ENCODE peak calls at places on chromosomes 1 and 21, in five cellular contexts. D, V, I, H and G are unnamed samples.

GRCh38 chr1:36268981-36269380 is 37.2 kb upstream of the SH3D21 start:
- DNase-seq in D (no peak), V (no peak), I (no peak), H (no peak), G (no peak)

GRCh38 chr21:36491191-36491916 is 11.4 kb upstream of the CLDN14 start:
- DNase-seq in D (no peak), V (no peak), I (no peak), H (no peak), G (no peak)

GRCh38 chr1:101051688-101052638 is 26.4 kb upstream of the DPH5 start:
- DNase-seq in D (no peak), V (no peak), I (no peak), H (no peak), G (no peak)

GRCh38 chr1:59085101-59085500 is 211.8 kb upstream of the FGGY start:
- DNase-seq in D (no peak), V (no peak), I (no peak), H (no peak), G (no peak)

GRCh38 chr21:46082638-46083270 is 15.2 kb upstream of the COL6A2 start:
- DNase-seq in D (no peak), V (no peak), I (no peak), H (no peak), G (no peak)

GRCh38 chr1:45490121-45490622 is 791 bp downstream of the TESK2 start:
- DNase-seq in D (peak), V (no peak), I (no peak), H (no peak), G (no peak)

GRCh38 chr1:110783292-110783918 is 89.5 kb upstream of the CD53 start:
- DNase-seq in D (peak), V (peak), I (peak), H (no peak), G (peak)

GRCh38 chr1:47942238-47942629 is 55.0 kb downstream of the TRABD2B start:
- DNase-seq in D (peak), V (no peak), I (no peak), H (no peak), G (no peak)

GRCh38 chr1:87706198-87706597 is 377.5 kb downstream of the LMO4 start:
- DNase-seq in D (peak), V (no peak), I (no peak), H (no peak), G (no peak)

GRCh38 chr1:34268311-34269042 is 91.8 kb downstream of the C1orf94 start:
- DNase-seq in D (peak), V (no peak), I (no peak), H (no peak), G (no peak)

GRCh38 chr1:26280333-26281042 is 602 bp downstream of the SH3BGRL3 start:
- DNase-seq in D (peak), V (no peak), I (no peak), H (no peak), G (peak)

GRCh38 chr1:8040586-8040985 is 14.5 kb upstream of the ERRFI1 start:
- DNase-seq in D (peak), V (peak), I (no peak), H (no peak), G (no peak)

GRCh38 chr1:101238041-101238515 is 1.3 kb downstream of the S1PR1 start:
- DNase-seq in D (no peak), V (no peak), I (no peak), H (no peak), G (peak)

GRCh38 chr1:6686294-6686693 is 15.3 kb downstream of the DNAJC11 start:
- DNase-seq in D (no peak), V (no peak), I (no peak), H (no peak), G (no peak)

GRCh38 chr1:192958871-192959270 is 100.3 kb downstream of the UCHL5 start:
- DNase-seq in D (no peak), V (no peak), I (no peak), H (no peak), G (no peak)

GRCh38 chr1:158496379-158496778 is 24.4 kb downstream of the OR10R2 start:
- DNase-seq in D (peak), V (no peak), I (no peak), H (no peak), G (no peak)

GRCh38 chr1:30600706-30601105 is 122.7 kb downstream of the MATN1 start:
- DNase-seq in D (no peak), V (no peak), I (no peak), H (no peak), G (no peak)

GRCh38 chr1:154272999-154273563 is 652 bp downstream of the HAX1 start:
- DNase-seq in D (no peak), V (no peak), I (peak), H (no peak), G (peak)

GRCh38 chr1:5745776-5746610 is 246.2 kb downstream of the NPHP4 start:
- DNase-seq in D (peak), V (peak), I (peak), H (no peak), G (peak)

GRCh38 chr1:234272656-234273312 is 100.5 kb upstream of the COA6 start:
- DNase-seq in D (no peak), V (no peak), I (no peak), H (no peak), G (no peak)

GRCh38 chr1:218817747-218818146 is 355.9 kb upstream of the LYPLAL1 start:
- DNase-seq in D (no peak), V (no peak), I (peak), H (no peak), G (no peak)

GRCh38 chr1:223667484-223668182 is 2.1 kb upstream of the CAPN8 start:
- DNase-seq in D (peak), V (no peak), I (no peak), H (no peak), G (no peak)

GRCh38 chr1:160374701-160375443 is 8.0 kb downstream of the NHLH1 start:
- DNase-seq in D (no peak), V (no peak), I (peak), H (no peak), G (no peak)

GRCh38 chr21:24032709-24033232 is 1574.5 kb downstream of the MRPL39 start:
- DNase-seq in D (no peak), V (no peak), I (no peak), H (no peak), G (no peak)

GRCh38 chr21:45326834-45327457 is 39.3 kb upstream of the POFUT2 start:
- DNase-seq in D (no peak), V (no peak), I (peak), H (no peak), G (no peak)

GRCh38 chr1:43930949-43931275 is 2.7 kb upstream of the ARTN start:
- DNase-seq in D (no peak), V (no peak), I (no peak), H (no peak), G (no peak)

GRCh38 chr1:210600421-210601195 is 271.9 kb downstream of the HHAT start:
- DNase-seq in D (no peak), V (no peak), I (no peak), H (no peak), G (no peak)

GRCh38 chr1:97467445-97467844 is 453.4 kb downstream of the DPYD start:
- DNase-seq in D (no peak), V (no peak), I (no peak), H (no peak), G (no peak)

GRCh38 chr21:37915941-37916794 is at the start of gene KCNJ6:
- DNase-seq in D (no peak), V (no peak), I (peak), H (no peak), G (no peak)

GRCh38 chr1:47233165-47233564 is 1.1 kb upstream of the TAL1 start:
- DNase-seq in D (no peak), V (no peak), I (no peak), H (no peak), G (no peak)

GRCh38 chr1:16922885-16923431 is 1.2 kb downstream of the CROCC start:
- DNase-seq in D (no peak), V (no peak), I (no peak), H (no peak), G (no peak)

GRCh38 chr21:18959817-18960216 is 556.2 kb upstream of the TMPRSS15 start:
- DNase-seq in D (no peak), V (no peak), I (no peak), H (no peak), G (no peak)

GRCh38 chr1:66370462-66370907 is 163.5 kb upstream of the SGIP1 start:
- DNase-seq in D (no peak), V (no peak), I (no peak), H (no peak), G (no peak)

GRCh38 chr1:21451981-21452411 is 12.1 kb downstream of the NBPF3 start:
- DNase-seq in D (peak), V (no peak), I (no peak), H (no peak), G (no peak)

GRCh38 chr1:1599919-1600860 is at the start of gene FNDC10:
- DNase-seq in D (no peak), V (no peak), I (peak), H (no peak), G (no peak)

GRCh38 chr1:117244971-117245370 is 34.2 kb upstream of the VTCN1 start:
- DNase-seq in D (no peak), V (no peak), I (no peak), H (no peak), G (no peak)

GRCh38 chr1:48493970-48494769 is 22.2 kb upstream of the SPATA6 start:
- DNase-seq in D (peak), V (no peak), I (no peak), H (no peak), G (no peak)

GRCh38 chr1:3101127-3101939 is 32.3 kb downstream of the PRDM16 start:
- DNase-seq in D (no peak), V (peak), I (peak), H (no peak), G (no peak)